ENCODE peak calls at places on chromosomes 5 and 9, in five cellular contexts. Z is upper lobe of left lung, W is tibial artery, F is GM06990, P is astrocyte of the spinal cord. S is an unnamed sample.

GRCh38 chr9:112858005-112858404 is 32.7 kb downstream of the SLC46A2 start:
- DNase-seq in P (no peak), F (no peak), Z (no peak), W (no peak), S (no peak)

GRCh38 chr5:113119271-113119924 is 142.8 kb downstream of the DCP2 start:
- DNase-seq in P (no peak), W (peak), Z (peak), F (no peak), S (no peak)

GRCh38 chr5:27242258-27242626 is 203.9 kb upstream of the CDH9 start:
- DNase-seq in W (no peak), Z (no peak), F (no peak), P (no peak), S (no peak)

GRCh38 chr5:87076931-87077330 is 190.8 kb upstream of the RASA1 start:
- DNase-seq in W (no peak), F (no peak), Z (no peak), P (peak), S (no peak)

GRCh38 chr5:178269499-178269898 is 36.9 kb upstream of the PHYKPL start:
- DNase-seq in W (no peak), Z (no peak), F (no peak), P (no peak), S (no peak)

GRCh38 chr5:172407241-172407691 is 47.1 kb downstream of the SH3PXD2B start:
- DNase-seq in P (peak), W (no peak), Z (no peak), F (no peak), S (no peak)

GRCh38 chr9:6565312-6565711 is 80.2 kb downstream of the GLDC start:
- DNase-seq in W (no peak), F (no peak), Z (no peak), P (peak), S (no peak)

GRCh38 chr9:101705135-101705661 is 33.2 kb downstream of the GRIN3A start:
- DNase-seq in F (peak), Z (no peak), P (peak), W (no peak), S (no peak)

GRCh38 chr5:111945535-111945934 is 188.5 kb upstream of the NREP start:
- DNase-seq in Z (no peak), P (peak), F (no peak), W (no peak), S (no peak)

GRCh38 chr5:157689942-157690689 is 18.8 kb downstream of the C5orf52 start:
- DNase-seq in F (peak), W (no peak), P (no peak), Z (peak), S (no peak)

GRCh38 chr5:52894451-52894850 is 94.7 kb upstream of the ITGA2 start:
- DNase-seq in F (no peak), W (no peak), Z (no peak), P (no peak), S (no peak)

DNA sequence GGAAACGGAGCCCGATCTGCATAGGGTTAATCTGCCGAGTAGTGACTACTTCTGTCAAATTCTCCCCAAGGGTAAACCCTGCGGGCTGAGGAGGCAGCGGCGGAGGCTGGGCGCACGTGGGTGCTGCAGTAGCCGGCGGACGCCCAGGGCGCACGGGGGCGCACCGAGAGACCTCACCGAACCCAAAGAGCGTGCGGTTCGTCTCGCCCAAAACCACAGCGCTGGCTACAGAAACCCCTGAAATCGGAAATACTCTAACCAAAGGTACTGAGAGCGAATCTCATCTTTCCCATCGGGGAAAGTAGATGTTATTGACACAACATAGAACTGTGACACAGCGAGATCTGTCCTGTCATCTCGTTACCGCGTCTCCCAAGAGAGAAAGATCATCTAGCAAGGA is 56.0 kb upstream of the SHC3 start:
- DNase-seq in P (peak), Z (peak), F (peak), W (no peak), S (no peak)
- TF ChIP-seq CTCF in P (no peak), Z (peak), F (peak), W (no peak), S (no peak)

GRCh38 chr5:108696951-108697715 is 50.6 kb upstream of the FER start:
- DNase-seq in F (no peak), Z (no peak), W (no peak), P (no peak), S (no peak)
- TF ChIP-seq CTCF in F (no peak), Z (no peak), W (no peak), P (no peak), S (no peak)

DNA sequence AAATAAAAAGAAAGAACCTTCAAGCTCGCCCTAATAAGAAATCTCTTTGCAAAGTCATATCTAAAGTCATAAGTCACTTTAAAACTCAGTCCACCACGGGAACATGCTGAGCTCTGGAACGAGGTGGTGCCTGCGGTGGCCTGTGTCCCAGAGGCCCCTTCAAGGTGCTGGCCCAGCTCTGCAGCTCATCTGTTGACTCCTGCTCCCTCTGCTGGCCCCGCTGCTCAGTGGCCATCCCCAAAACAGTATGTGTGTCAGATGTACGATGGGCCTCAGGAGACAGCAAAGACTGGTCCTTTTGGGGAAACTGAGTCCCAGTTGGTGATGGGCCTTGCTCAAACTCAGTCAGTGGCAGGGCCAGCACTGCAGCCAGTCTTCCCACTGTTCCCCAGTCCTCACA is 22.8 kb upstream of the FOXB2 start:
- DNase-seq in F (no peak), P (no peak), Z (no peak), W (peak), S (no peak)
- TF ChIP-seq CTCF in F (peak), P (peak), Z (no peak), W (peak), S (peak)

GRCh38 chr5:100306000-100306399 is 229.2 kb upstream of the FAM174A start:
- DNase-seq in P (no peak), F (no peak), W (no peak), Z (no peak), S (no peak)

GRCh38 chr5:100313657-100314056 is 221.5 kb upstream of the FAM174A start:
- DNase-seq in Z (no peak), P (no peak), W (no peak), F (no peak), S (no peak)

GRCh38 chr5:100311811-100312210 is 223.4 kb upstream of the FAM174A start:
- DNase-seq in Z (no peak), F (no peak), W (no peak), P (peak), S (no peak)
- TF ChIP-seq CTCF in Z (no peak), F (no peak), W (no peak), P (peak), S (no peak)

GRCh38 chr5:9387879-9388278 is 158.0 kb downstream of the SEMA5A start:
- DNase-seq in F (no peak), W (no peak), P (peak), Z (no peak), S (no peak)
- TF ChIP-seq CTCF in F (peak), W (no peak), P (peak), Z (no peak), S (no peak)

DNA sequence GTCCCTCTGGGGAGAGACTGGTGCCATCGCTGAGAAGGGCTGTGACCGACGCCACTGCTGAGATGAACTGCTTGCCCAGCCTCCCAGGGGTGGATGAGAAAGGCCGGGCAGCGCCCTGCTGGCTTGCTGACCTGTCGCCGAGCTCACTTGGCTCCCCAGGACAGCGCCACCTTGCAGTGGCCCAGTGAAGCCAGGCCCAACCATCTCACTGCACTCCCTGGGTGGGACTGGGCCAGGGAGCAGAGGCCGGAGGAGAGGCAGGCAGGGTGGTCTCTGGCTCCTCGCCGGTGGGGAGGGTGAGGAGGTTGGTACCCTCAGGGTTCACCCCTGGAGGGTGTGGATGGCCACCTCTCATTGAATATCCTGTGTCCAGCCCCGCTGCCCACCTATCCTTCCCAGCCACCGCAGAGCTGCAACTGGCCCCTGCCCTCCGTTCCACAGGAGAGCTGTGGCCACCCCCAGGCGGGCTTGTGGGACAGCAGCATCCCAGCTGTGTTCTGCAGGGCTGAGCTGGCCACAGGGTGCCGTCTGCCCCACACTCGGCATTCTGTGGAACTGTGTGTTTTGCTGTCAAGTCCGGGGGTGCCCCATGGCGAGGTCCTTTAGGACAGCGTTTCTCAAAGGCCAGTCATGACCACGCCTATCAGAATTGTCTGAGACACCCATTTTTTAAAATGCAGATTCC is 41.0 kb upstream of the FCN2 start:
- DNase-seq in F (no peak), Z (peak), W (no peak), P (no peak), S (no peak)
- TF ChIP-seq CTCF in F (peak), Z (no peak), W (no peak), P (peak), S (no peak)

GRCh38 chr9:121463026-121463827 is 36.4 kb downstream of the GGTA1 start:
- DNase-seq in P (no peak), W (peak), F (no peak), Z (no peak), S (no peak)
- TF ChIP-seq CTCF in P (peak), W (peak), F (peak), Z (peak), S (peak)

GRCh38 chr9:33167949-33168535 is 906 bp upstream of the B4GALT1 start:
- DNase-seq in Z (no peak), W (no peak), F (no peak), P (no peak), S (no peak)

GRCh38 chr9:33172256-33172678 is 5.1 kb upstream of the B4GALT1 start:
- DNase-seq in F (no peak), Z (no peak), W (no peak), P (no peak), S (no peak)

GRCh38 chr9:33172735-33173238 is 5.7 kb upstream of the B4GALT1 start:
- DNase-seq in W (no peak), Z (no peak), F (no peak), P (no peak), S (no peak)

GRCh38 chr9:33168941-33169544 is 1.9 kb upstream of the B4GALT1 start:
- DNase-seq in P (no peak), F (no peak), W (no peak), Z (no peak), S (no peak)

GRCh38 chr9:33170464-33171156 is 3.5 kb upstream of the B4GALT1 start:
- DNase-seq in W (no peak), F (no peak), P (no peak), Z (no peak), S (no peak)
- TF ChIP-seq CTCF in W (no peak), F (peak), P (peak), Z (peak), S (peak)

DNA sequence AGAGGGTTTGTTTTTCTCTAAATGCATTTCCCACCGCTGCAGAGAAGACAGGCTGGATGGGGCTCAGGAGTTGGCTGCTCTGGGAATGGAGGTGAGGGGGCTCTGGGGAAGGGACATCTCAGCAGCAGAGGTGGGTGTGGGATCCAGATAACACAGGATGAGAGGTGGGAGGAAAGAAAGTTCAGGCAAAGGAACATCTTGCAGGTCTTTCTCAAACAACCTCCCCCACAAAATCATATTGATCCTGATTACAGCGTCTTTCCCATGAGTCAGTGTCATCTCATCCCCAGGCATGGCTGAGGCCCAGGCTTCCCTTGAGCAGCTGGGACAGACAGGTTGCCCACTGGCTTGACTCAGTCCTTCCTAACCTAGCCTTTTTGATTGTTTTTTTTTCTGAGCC is 11.3 kb upstream of the ACSL6 start:
- DNase-seq in P (no peak), F (no peak), W (no peak), Z (no peak), S (no peak)
- TF ChIP-seq CTCF in P (no peak), F (no peak), W (no peak), Z (no peak), S (no peak)

DNA sequence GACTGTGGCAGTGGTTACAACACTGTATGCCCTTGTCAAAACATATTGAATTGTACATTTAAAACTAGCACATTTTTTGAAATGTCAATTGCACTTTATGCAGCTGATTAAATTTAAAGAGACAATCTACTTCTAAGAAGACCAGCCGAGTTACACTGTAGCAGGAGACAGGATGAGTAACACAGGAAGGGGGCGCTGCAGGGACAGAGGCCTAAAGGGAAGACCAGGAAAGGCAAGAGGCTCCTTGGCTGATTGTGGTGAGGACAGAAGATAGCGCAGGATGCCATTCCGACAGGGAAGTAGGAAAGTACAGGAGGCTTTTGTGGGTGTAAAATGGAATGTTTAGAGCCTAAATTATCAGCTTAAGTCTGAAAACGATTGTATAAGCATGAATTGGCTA is 28.2 kb upstream of the PPP2R2B start:
- DNase-seq in Z (no peak), F (no peak), W (no peak), P (no peak), S (no peak)
- TF ChIP-seq CTCF in Z (no peak), F (peak), W (no peak), P (no peak), S (no peak)

S was measured in suprapubic skin.